ENCODE peak calls at places on chromosomes 11 and 22, in six cellular contexts. One of them, this sample, is unnamed.

GRCh38 chr11:68872216-68873003 is 30.7 kb upstream of the CPT1A start:
- DNase-seq in uterus: no peak
- DNase-seq in fibroblast of lung: peak
- DNase-seq in right cardiac atrium: no peak
- DNase-seq in lung: no peak
- DNase-seq in stomach: no peak
- DNase-seq in this sample: no peak

GRCh38 chr22:26610983-26611382 is 6.8 kb downstream of the CRYBB1 start:
- DNase-seq in uterus: no peak
- DNase-seq in fibroblast of lung: peak
- DNase-seq in right cardiac atrium: no peak
- DNase-seq in lung: no peak
- DNase-seq in stomach: no peak
- DNase-seq in this sample: no peak

GRCh38 chr11:65827774-65828156 is 6.0 kb upstream of the SNX32 start:
- DNase-seq in uterus: no peak
- DNase-seq in fibroblast of lung: no peak
- DNase-seq in right cardiac atrium: no peak
- DNase-seq in lung: no peak
- DNase-seq in stomach: no peak
- DNase-seq in this sample: no peak

GRCh38 chr11:122706689-122707088 is 51.2 kb downstream of the UBASH3B start:
- DNase-seq in uterus: no peak
- DNase-seq in fibroblast of lung: peak
- DNase-seq in right cardiac atrium: no peak
- DNase-seq in lung: no peak
- DNase-seq in stomach: no peak
- DNase-seq in this sample: peak

GRCh38 chr11:65868076-65868667 is 4.4 kb downstream of the EFEMP2 start:
- DNase-seq in uterus: peak
- DNase-seq in fibroblast of lung: peak
- DNase-seq in right cardiac atrium: peak
- DNase-seq in lung: no peak
- DNase-seq in stomach: no peak
- DNase-seq in this sample: no peak

GRCh38 chr11:77602385-77603105 is 12.8 kb downstream of the AQP11 start:
- DNase-seq in uterus: no peak
- DNase-seq in fibroblast of lung: peak
- DNase-seq in right cardiac atrium: no peak
- DNase-seq in lung: no peak
- DNase-seq in stomach: no peak
- DNase-seq in this sample: peak

GRCh38 chr11:122102426-122102825 is 13.6 kb downstream of the BLID start:
- DNase-seq in uterus: no peak
- DNase-seq in fibroblast of lung: peak
- DNase-seq in right cardiac atrium: no peak
- DNase-seq in lung: no peak
- DNase-seq in stomach: no peak
- DNase-seq in this sample: no peak

GRCh38 chr22:21038405-21038804 is 6.0 kb upstream of the SLC7A4 start:
- DNase-seq in uterus: no peak
- DNase-seq in fibroblast of lung: peak
- DNase-seq in right cardiac atrium: peak
- DNase-seq in lung: no peak
- DNase-seq in stomach: no peak
- DNase-seq in this sample: peak

GRCh38 chr11:14727215-14727614 is 83.6 kb downstream of the PDE3B start:
- DNase-seq in uterus: no peak
- DNase-seq in fibroblast of lung: no peak
- DNase-seq in right cardiac atrium: no peak
- DNase-seq in lung: no peak
- DNase-seq in stomach: no peak
- DNase-seq in this sample: no peak

GRCh38 chr22:26713823-26714449 is 56.5 kb downstream of the MIAT start:
- DNase-seq in uterus: no peak
- DNase-seq in fibroblast of lung: peak
- DNase-seq in right cardiac atrium: peak
- DNase-seq in lung: no peak
- DNase-seq in stomach: no peak
- DNase-seq in this sample: no peak

GRCh38 chr11:77882396-77882795 is 61.5 kb downstream of the AAMDC start:
- DNase-seq in uterus: no peak
- DNase-seq in fibroblast of lung: peak
- DNase-seq in right cardiac atrium: no peak
- DNase-seq in lung: no peak
- DNase-seq in stomach: no peak
- DNase-seq in this sample: no peak

GRCh38 chr11:35173011-35173511 is 34.1 kb downstream of the CD44 start:
- DNase-seq in uterus: no peak
- DNase-seq in fibroblast of lung: no peak
- DNase-seq in right cardiac atrium: no peak
- DNase-seq in lung: peak
- DNase-seq in stomach: peak
- DNase-seq in this sample: no peak

GRCh38 chr22:30121988-30122387 is 41.7 kb downstream of the HORMAD2 start:
- DNase-seq in uterus: no peak
- DNase-seq in fibroblast of lung: no peak
- DNase-seq in right cardiac atrium: no peak
- DNase-seq in lung: no peak
- DNase-seq in stomach: no peak
- DNase-seq in this sample: no peak

DNA sequence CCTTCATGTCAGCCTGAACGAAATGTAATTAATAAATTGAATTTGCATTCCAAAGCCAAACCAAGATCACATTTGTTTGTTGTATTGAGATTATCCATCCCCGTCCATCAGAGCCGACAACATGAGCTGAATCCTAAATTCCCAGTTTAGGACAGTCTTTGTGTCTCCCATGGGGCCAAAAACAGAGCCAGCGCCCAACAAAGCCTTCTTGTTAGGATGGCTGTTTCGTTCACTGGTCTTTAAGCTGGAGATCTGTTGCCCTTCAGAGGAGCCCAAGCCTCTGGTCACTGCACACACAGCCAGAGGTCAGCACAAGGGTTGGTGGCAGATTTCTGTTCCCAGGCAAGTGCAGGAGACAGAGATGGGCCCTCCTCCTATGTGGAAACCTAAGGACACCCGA is 25.8 kb downstream of the DSCAML1 start:
- DNase-seq in uterus: no peak
- DNase-seq in fibroblast of lung: no peak
- DNase-seq in right cardiac atrium: no peak
- DNase-seq in lung: no peak
- DNase-seq in stomach: no peak
- DNase-seq in this sample: no peak
- H3K4me3 ChIP-seq in uterus: no peak
- H3K4me3 ChIP-seq in fibroblast of lung: no peak
- H3K4me3 ChIP-seq in right cardiac atrium: no peak
- H3K4me3 ChIP-seq in lung: no peak
- H3K4me3 ChIP-seq in stomach: no peak
- H3K4me3 ChIP-seq in this sample: no peak

DNA sequence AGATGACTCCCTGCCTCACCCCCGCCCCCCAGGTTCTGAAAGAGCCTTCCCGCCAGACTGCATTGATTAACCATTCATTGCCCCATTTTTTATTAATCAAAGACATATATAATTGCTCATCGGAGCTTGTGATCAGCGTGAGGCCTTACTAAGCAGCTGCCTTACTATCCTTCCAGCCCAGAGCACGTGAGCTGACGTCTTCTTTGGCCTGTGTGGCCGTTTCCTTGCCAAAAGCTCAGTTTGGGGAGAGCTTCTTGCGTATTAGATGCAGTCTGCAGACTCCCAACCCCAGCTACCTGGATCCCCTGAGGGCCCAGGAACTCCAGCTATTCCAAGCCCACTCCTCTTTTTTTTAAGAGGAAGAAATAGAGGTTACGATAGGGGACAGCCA is 766 bp upstream of the SLC43A3 start:
- DNase-seq in uterus: peak
- DNase-seq in fibroblast of lung: peak
- DNase-seq in right cardiac atrium: peak
- DNase-seq in lung: no peak
- DNase-seq in stomach: peak
- DNase-seq in this sample: peak
- H3K4me3 ChIP-seq in uterus: peak
- H3K4me3 ChIP-seq in fibroblast of lung: no peak
- H3K4me3 ChIP-seq in right cardiac atrium: no peak
- H3K4me3 ChIP-seq in lung: no peak
- H3K4me3 ChIP-seq in stomach: no peak
- H3K4me3 ChIP-seq in this sample: no peak

GRCh38 chr11:124863137-124863825 is 2.0 kb upstream of the ROBO3 start:
- DNase-seq in uterus: no peak
- DNase-seq in fibroblast of lung: peak
- DNase-seq in right cardiac atrium: peak
- DNase-seq in lung: peak
- DNase-seq in stomach: peak
- DNase-seq in this sample: no peak
- H3K4me3 ChIP-seq in uterus: no peak
- H3K4me3 ChIP-seq in fibroblast of lung: peak
- H3K4me3 ChIP-seq in right cardiac atrium: peak
- H3K4me3 ChIP-seq in lung: no peak
- H3K4me3 ChIP-seq in stomach: peak
- H3K4me3 ChIP-seq in this sample: no peak

GRCh38 chr22:36938886-36939285 is 25.5 kb downstream of the CSF2RB start:
- DNase-seq in uterus: no peak
- DNase-seq in fibroblast of lung: no peak
- DNase-seq in right cardiac atrium: no peak
- DNase-seq in lung: no peak
- DNase-seq in stomach: no peak
- DNase-seq in this sample: no peak
- H3K4me3 ChIP-seq in uterus: no peak
- H3K4me3 ChIP-seq in fibroblast of lung: no peak
- H3K4me3 ChIP-seq in right cardiac atrium: no peak
- H3K4me3 ChIP-seq in lung: no peak
- H3K4me3 ChIP-seq in stomach: no peak
- H3K4me3 ChIP-seq in this sample: no peak

DNA sequence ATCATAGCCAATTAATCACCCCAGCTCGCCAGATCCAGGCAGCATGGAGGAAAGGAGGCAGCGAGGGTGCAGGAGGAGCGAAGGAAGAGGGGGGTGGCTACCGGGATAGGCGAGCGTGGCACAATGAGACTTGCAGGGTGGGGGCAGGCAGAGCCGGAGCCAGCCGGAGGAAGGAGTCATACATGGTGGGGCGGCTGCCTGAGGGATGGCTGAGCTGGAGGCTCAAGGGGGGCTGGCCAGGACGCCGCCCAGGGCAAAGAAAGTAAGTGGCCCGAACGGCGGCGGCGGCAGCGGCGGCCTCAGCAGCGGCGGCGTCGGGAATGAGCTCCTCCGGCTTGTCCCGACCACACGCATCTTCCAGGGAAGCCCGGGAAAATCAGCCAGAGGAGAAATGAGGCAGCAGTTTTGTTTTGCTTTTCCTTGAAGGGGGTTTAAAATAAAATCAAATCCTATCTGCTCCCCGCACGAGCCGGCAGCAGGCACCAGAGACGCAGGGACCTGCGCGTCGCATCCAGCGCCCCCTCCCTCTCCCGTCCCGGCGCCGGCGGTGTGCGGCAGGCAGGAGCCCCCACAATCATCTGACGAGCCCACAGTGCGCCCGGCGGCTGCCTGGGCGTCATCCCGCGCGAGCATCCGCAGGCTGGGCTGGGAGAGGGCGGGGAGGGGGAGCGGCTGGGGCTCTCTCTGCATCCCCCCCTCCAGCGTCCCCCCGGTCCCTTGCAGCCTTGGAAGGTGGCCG is 263.6 kb downstream of the CTTN start:
- DNase-seq in uterus: no peak
- DNase-seq in fibroblast of lung: peak
- DNase-seq in right cardiac atrium: no peak
- DNase-seq in lung: no peak
- DNase-seq in stomach: no peak
- DNase-seq in this sample: peak
- H3K4me3 ChIP-seq in uterus: no peak
- H3K4me3 ChIP-seq in fibroblast of lung: peak
- H3K4me3 ChIP-seq in right cardiac atrium: peak
- H3K4me3 ChIP-seq in lung: no peak
- H3K4me3 ChIP-seq in stomach: peak
- H3K4me3 ChIP-seq in this sample: peak

DNA sequence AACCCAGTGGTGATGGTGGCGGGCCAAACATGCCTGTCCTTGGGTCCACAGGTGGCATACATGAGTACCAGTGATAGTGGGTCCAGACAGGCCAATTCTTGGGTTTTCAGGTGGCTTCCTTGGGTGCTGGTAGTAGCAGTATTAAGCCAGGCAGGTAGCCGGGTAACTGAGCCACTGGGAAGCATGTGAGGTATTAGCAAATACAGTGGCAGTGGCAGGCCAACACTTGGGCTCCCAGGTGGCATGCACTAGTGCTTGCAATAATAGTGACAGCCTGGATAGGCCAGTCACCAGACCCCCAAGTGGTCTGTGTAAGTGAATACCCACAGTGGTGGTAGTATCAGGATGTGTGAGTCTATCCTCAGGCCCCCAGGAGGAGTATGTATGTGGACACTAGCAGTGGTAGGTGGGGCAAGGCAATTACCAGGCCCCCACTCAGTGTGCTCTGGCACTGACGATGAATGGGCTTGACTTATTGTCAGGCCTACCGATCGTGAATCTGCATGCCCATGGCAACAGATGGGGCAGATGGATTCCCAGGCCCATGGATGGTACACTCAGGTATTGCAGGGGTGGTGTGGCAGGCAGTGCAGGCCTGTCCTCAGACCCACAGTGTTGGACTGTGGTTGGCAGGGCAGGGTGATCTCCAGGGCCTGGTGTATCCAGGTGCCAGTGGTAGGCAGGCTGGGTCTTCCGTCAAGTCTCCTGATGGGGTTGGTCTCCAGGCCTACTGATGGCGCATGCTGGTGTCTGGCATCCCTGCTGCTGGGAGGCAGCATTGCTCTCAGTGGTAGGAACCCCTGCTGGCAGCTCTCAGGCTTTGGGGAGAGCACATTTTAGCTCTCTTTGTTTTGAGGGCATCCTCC is 840.7 kb downstream of the FAM181B start:
- DNase-seq in uterus: no peak
- DNase-seq in fibroblast of lung: no peak
- DNase-seq in right cardiac atrium: peak
- DNase-seq in lung: no peak
- DNase-seq in stomach: no peak
- DNase-seq in this sample: no peak
- H3K4me3 ChIP-seq in uterus: no peak
- H3K4me3 ChIP-seq in fibroblast of lung: no peak
- H3K4me3 ChIP-seq in right cardiac atrium: no peak
- H3K4me3 ChIP-seq in lung: no peak
- H3K4me3 ChIP-seq in stomach: no peak
- H3K4me3 ChIP-seq in this sample: no peak

This sample was measured in skeletal muscle cell.